ENCODE peak calls at places on chromosomes 2 and 18, in four cellular contexts. M is GOT3, P is cerebellar cortex, J is NCI-H226. D is an unnamed sample.

GRCh38 chr2:221176666-221177065 is 395.4 kb downstream of the EPHA4 start:
- DNase-seq in J (no peak), P (peak; percentile 52), M (no peak), D (no peak)

GRCh38 chr2:147568109-147568508 is 276.7 kb upstream of the ACVR2A start:
- DNase-seq in P (no peak), J (no peak), M (no peak), D (no peak)

GRCh38 chr2:111667542-111668273 is 216.3 kb downstream of the ANAPC1 start:
- DNase-seq in M (no peak), J (peak; percentile 61), P (peak; percentile 31), D (no peak)

GRCh38 chr2:214261683-214262082 is 149.2 kb upstream of the VWC2L start:
- DNase-seq in J (no peak), M (no peak), P (no peak), D (no peak)

GRCh38 chr2:101974663-101975062 is 17.1 kb upstream of the IL1R2 start:
- DNase-seq in J (peak; percentile 27), M (no peak), P (no peak), D (no peak)

GRCh38 chr2:124683536-124684407 is 658.7 kb downstream of the CNTNAP5 start:
- DNase-seq in P (no peak), J (no peak), M (no peak), D (no peak)

GRCh38 chr2:176128172-176129012 is 1.1 kb upstream of the HOXD8 start:
- DNase-seq in P (no peak), J (no peak), M (no peak), D (no peak)

GRCh38 chr18:67426477-67426876 is 90.0 kb downstream of the DSEL start:
- DNase-seq in P (no peak), M (no peak), J (no peak), D (no peak)

GRCh38 chr2:26630669-26631360 is 10.4 kb downstream of the CIB4 start:
- DNase-seq in M (no peak), P (no peak), J (no peak), D (no peak)

GRCh38 chr2:240994161-240994896 is 4.1 kb upstream of the SNED1 start:
- DNase-seq in P (no peak), J (no peak), M (no peak), D (no peak)

GRCh38 chr2:230765611-230766300 is 53.1 kb downstream of the CAB39 start:
- DNase-seq in M (no peak), P (no peak), J (peak; percentile 20), D (no peak)

GRCh38 chr2:23838970-23839369 is 88.0 kb downstream of the ATAD2B start:
- DNase-seq in M (no peak), P (no peak), J (no peak), D (no peak)

GRCh38 chr2:71604709-71605085 is 151.3 kb downstream of the DYSF start:
- DNase-seq in J (no peak), P (no peak), M (no peak), D (no peak)

GRCh38 chr18:58438161-58438983 is 190.5 kb downstream of the ALPK2 start:
- DNase-seq in M (no peak), P (no peak), J (no peak), D (no peak)